ENCODE peak calls at places on chromosome 5, in four cellular contexts. T is fibroblast of lung, M is H1, N is mammary epithelial cell. U is an unnamed sample.

GRCh38 chr5:98341711-98342042 is 431.8 kb upstream of the RGMB start:
- DNase-seq in T (peak; percentile 62), M (no peak), N (no peak), U (no peak)

GRCh38 chr5:135053278-135053677 is 19.2 kb upstream of the PITX1 start:
- DNase-seq in T (no peak), M (no peak), N (no peak), U (no peak)

GRCh38 chr5:62299600-62299999 is 6.4 kb upstream of the KIF2A start:
- DNase-seq in T (no peak), M (no peak), N (no peak), U (no peak)

GRCh38 chr5:11130111-11130510 is 369.1 kb upstream of the DAP start:
- DNase-seq in T (no peak), M (no peak), N (no peak), U (no peak)

GRCh38 chr5:155200608-155201007 is 187.1 kb downstream of the KIF4B start:
- DNase-seq in T (no peak), M (no peak), N (no peak), U (no peak)

GRCh38 chr5:87851603-87852002 is 417.0 kb downstream of the TMEM161B start:
- DNase-seq in T (no peak), M (no peak), N (no peak), U (no peak)

GRCh38 chr5:55575815-55576583 is 41.2 kb upstream of the PLPP1 start:
- DNase-seq in T (peak; percentile 90), M (peak; percentile 31), N (peak; percentile 5), U (peak; percentile 73)

GRCh38 chr5:141862936-141863543 is 15.2 kb downstream of the PCDH1 start:
- DNase-seq in T (no peak), M (no peak), N (no peak), U (no peak)

GRCh38 chr5:155605898-155606297 is 592.3 kb downstream of the KIF4B start:
- DNase-seq in T (no peak), M (no peak), N (no peak), U (no peak)

GRCh38 chr5:132493241-132493640 is 2.7 kb upstream of the IRF1 start:
- DNase-seq in T (no peak), M (no peak), N (no peak), U (no peak)

GRCh38 chr5:179606910-179607448 is 16.5 kb downstream of the HNRNPH1 start:
- DNase-seq in T (no peak), M (no peak), N (no peak), U (no peak)

GRCh38 chr5:34944460-34945047 is 15.2 kb downstream of the DNAJC21 start:
- DNase-seq in T (no peak), M (no peak), N (no peak), U (no peak)

GRCh38 chr5:34941936-34942335 is 12.6 kb downstream of the DNAJC21 start:
- DNase-seq in T (no peak), M (no peak), N (no peak), U (no peak)

DNA sequence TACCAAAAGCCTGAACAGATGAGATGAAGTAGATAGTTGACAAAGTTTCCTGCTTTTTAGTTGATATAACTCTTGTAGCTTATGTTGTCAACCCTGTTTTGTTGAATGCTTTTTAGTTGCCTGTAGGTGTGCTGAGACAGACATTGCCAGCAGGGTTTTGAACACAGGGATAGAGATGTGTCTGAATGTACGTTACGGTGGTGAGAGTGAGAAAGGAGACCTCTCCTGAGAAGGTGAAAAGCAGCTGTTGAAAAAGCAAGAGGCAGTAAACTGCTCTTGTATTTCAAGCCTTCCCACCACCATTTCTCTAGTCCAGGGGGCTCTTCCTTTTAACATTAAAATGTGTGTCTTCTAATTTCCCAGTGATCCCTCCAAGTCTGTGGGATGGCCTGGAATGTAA is 14.7 kb downstream of the DNAJC21 start:
- DNase-seq in T (no peak), M (no peak), N (no peak), U (no peak)
- H2AFZ ChIP-seq in T (no peak overlapping the region), M (no peak overlapping the region), N (no peak overlapping the region), U (no peak overlapping the region)

GRCh38 chr5:75522542-75522941 is 10.9 kb downstream of the POLK start:
- DNase-seq in T (peak; percentile 31), M (no peak), N (no peak), U (no peak)

GRCh38 chr5:75522025-75522424 is 10.3 kb downstream of the POLK start:
- DNase-seq in T (no peak), M (no peak), N (no peak), U (peak; percentile 24)

GRCh38 chr5:75524591-75524990 is 12.9 kb downstream of the POLK start:
- DNase-seq in T (no peak), M (no peak), N (no peak), U (no peak)

GRCh38 chr5:75524071-75524470 is 12.4 kb downstream of the POLK start:
- DNase-seq in T (no peak), M (no peak), N (peak; percentile 55), U (no peak)

DNA sequence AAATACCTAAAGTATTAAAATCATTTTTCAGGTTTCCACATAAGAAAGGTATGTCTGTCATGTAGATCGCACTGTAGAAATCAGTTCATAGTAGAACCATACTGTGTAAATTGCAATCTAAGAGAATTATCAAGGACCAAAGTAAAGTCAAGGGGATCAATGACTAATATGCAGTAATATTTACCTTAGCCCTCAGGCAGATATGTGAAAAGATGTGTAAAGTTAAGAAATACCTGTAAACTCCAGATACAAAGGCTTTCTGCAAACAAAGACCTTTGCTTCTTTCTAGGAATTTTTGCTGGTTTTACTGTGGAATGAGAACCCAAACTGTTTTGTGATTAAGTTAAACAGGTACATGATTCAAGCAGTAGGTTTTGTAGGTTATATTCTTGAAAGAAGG is 11.6 kb downstream of the POLK start:
- DNase-seq in T (no peak), M (no peak), N (peak; percentile 45), U (no peak)
- H3K4me3 ChIP-seq in T (no peak overlapping the region), M (no peak overlapping the region), N (no peak overlapping the region), U (no peak overlapping the region)

DNA sequence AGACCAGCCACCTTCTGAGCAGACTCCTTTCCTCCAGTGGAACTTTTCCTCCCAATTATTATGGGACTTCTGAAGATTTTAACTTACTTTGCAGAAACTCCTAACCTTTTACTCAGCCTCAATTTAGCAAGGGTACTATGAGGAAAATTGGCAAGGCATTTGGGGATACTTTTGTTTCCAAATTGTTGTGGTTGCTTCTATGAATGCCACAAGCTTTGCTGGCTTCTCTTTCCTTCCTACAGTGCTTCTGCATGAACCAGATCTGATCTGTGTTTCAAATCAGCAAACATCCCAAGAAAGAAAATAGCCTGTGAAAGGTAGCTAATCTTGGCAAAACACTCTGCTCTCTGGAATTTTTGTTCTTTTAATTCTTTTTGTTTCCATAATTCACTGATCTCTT is 57.3 kb upstream of the TAF11L2 start:
- DNase-seq in T (no peak), M (no peak), N (no peak), U (no peak)
- H3K4me2 ChIP-seq in T (no peak overlapping the region), M (no peak overlapping the region), N (no peak overlapping the region), U (no peak overlapping the region)

DNA sequence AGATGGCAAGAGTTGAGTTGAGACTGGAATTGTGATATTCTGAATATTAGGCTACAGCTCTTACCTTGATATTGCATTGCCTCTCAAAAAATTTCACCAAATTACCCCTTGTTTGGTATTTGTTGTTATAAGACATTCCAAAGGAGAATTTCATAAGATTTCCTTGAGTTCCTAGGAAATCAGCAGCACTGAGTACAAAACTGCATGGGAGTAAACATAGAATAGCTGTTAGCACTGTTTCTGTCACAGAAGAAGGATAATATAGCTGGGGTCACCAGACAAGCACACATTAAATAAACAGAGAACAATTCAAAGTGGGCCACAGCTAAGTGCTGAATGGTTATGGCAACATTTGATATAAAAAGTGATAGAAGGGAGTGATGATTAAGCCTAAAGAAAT is 724.3 kb downstream of the PRELID2 start:
- DNase-seq in T (peak; percentile 12), M (no peak), N (no peak), U (peak; percentile 1)
- H2AFZ ChIP-seq in T (no peak overlapping the region), M (no peak overlapping the region), N (no peak overlapping the region), U (no peak overlapping the region)

DNA sequence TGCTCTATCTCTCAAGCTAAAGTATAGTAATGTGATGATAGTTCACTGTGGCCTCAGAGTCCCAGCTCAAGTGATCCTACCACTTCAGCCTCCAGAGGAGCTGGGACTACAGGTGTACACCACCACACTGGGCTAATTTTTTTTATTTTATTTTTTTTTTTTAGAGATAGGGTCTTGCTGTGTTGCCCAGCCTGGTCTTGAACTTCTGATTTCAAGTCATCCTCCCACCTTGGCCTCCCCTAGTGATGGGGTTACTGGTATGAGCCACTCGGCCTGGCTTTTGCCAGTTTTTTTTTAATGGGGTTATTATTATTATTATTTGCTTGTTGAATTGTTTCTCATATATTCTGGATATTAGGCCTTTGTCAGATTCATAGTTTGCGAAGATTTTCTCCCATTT is 13.2 kb downstream of the FAF2 start:
- DNase-seq in T (no peak), M (no peak), N (no peak), U (no peak)
- H3K4me3 ChIP-seq in T (no peak overlapping the region), M (no peak overlapping the region), N (no peak overlapping the region), U (no peak overlapping the region)

GRCh38 chr5:34536699-34537098 is 119.4 kb upstream of the RAI14 start:
- DNase-seq in T (no peak), M (no peak), N (no peak), U (no peak)

GRCh38 chr5:34534237-34535108 is 121.7 kb upstream of the RAI14 start:
- DNase-seq in T (peak; percentile 83), M (no peak), N (peak; percentile 86), U (peak; percentile 82)

GRCh38 chr5:34533582-34534236 is 122.4 kb upstream of the RAI14 start:
- DNase-seq in T (no peak), M (no peak), N (no peak), U (no peak)

GRCh38 chr5:34535944-34536628 is 120.0 kb upstream of the RAI14 start:
- DNase-seq in T (no peak), M (no peak), N (no peak), U (peak; percentile 12)

GRCh38 chr5:34535433-34535832 is 120.7 kb upstream of the RAI14 start:
- DNase-seq in T (no peak), M (no peak), N (no peak), U (no peak)
- H3K4me2 ChIP-seq in T (no peak overlapping the region), M (no peak overlapping the region), N (no peak overlapping the region), U (no peak overlapping the region)

GRCh38 chr5:175712313-175712680 is 54.4 kb downstream of the HRH2 start:
- DNase-seq in T (no peak), M (no peak), N (no peak), U (no peak)
- H2AFZ ChIP-seq in T (no peak overlapping the region), M (no peak overlapping the region), N (no peak overlapping the region), U (no peak overlapping the region)

GRCh38 chr5:74673011-74673790 is 11.8 kb upstream of the HEXB start:
- DNase-seq in T (peak; percentile 79), M (no peak), N (no peak), U (peak; percentile 58)
- H3K4me3 ChIP-seq in T (no peak overlapping the region), M (no peak overlapping the region), N (no peak overlapping the region), U (peak overlapping the region; percentile 79)

DNA sequence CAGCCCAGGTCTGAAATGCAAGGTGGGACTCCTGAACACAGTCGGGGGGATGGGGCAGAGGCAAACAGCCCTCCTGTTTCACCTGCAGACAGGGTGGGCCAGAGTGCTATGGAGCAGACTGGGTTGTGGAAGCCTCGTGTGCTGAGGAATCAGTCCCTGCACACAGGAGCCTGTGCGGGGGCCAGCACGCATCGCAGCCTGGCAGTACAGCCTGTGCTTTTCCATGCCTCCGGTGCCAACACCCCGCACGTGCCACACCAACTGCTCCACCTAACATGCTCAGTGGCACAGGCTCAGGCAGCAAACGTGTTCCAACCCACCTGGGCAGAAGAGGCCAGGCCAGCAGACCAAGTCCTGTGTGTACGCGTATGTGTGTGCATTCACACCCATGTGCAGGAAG is 37.4 kb upstream of the FBXW11 start:
- DNase-seq in T (no peak), M (no peak), N (no peak), U (no peak)
- H3K4me2 ChIP-seq in T (no peak overlapping the region), M (no peak overlapping the region), N (no peak overlapping the region), U (no peak overlapping the region)

GRCh38 chr5:81572201-81572600 is 178.3 kb upstream of the ACOT12 start:
- DNase-seq in T (no peak), M (no peak), N (no peak), U (no peak)
- H2AFZ ChIP-seq in T (no peak overlapping the region), M (no peak overlapping the region), N (no peak overlapping the region), U (no peak overlapping the region)

U was measured in mesenchymal stem cell.